ENCODE peak calls at places on chromosomes 12 and 14, in six cellular contexts. I is left ventricle myocardium inferior; W is NCI-H1092 treated with DMSO at 0.1 percent for 48 hours; Q is stimulated activated CD4-positive, alpha-beta T cell treated with anti-CD3 and anti-CD28 coated beads, TNF-alpha, amount 100 ng/mL, for 24 hours; P is DMS 273 treated with DMSO at 0.1 percent for 48 hours; E is activated naive CD4-positive, alpha-beta T cell. A is an unnamed sample.

GRCh38 chr12:109781668-109782321 is 51.4 kb downstream of the TRPV4 start:
- DNase-seq in I (no peak), W (no peak), Q (no peak), P (no peak), E (no peak), A (no peak)

GRCh38 chr12:25434493-25434892 is 118.6 kb downstream of the LMNTD1 start:
- DNase-seq in I (no peak), W (no peak), Q (no peak), P (no peak), E (no peak), A (no peak)

GRCh38 chr12:23694307-23694706 is 255.2 kb downstream of the SOX5 start:
- DNase-seq in I (no peak), W (no peak), Q (no peak), P (no peak), E (no peak), A (no peak)

GRCh38 chr12:106285993-106286392 is 16.5 kb upstream of the TCP11L2 start:
- DNase-seq in I (no peak), W (no peak), Q (no peak), P (no peak), E (no peak), A (no peak)

GRCh38 chr14:51828017-51828797 is 32.2 kb upstream of the GNG2 start:
- DNase-seq in I (peak), W (no peak), Q (peak), P (no peak), E (peak), A (no peak)

GRCh38 chr12:1776139-1776975 is 44.0 kb upstream of the LRTM2 start:
- DNase-seq in I (no peak), W (no peak), Q (no peak), P (no peak), E (no peak), A (no peak)

GRCh38 chr12:63752283-63752682 is 27.4 kb upstream of the RXYLT1 start:
- DNase-seq in I (no peak), W (no peak), Q (no peak), P (no peak), E (no peak), A (no peak)

GRCh38 chr12:28057856-28058615 is 85.5 kb upstream of the PTHLH start:
- DNase-seq in I (no peak), W (no peak), Q (no peak), P (no peak), E (no peak), A (no peak)

GRCh38 chr14:103136388-103137271 is 13.4 kb downstream of the TNFAIP2 start:
- DNase-seq in I (no peak), W (no peak), Q (no peak), P (no peak), E (no peak), A (no peak)

GRCh38 chr12:112778400-112778799 is 13.1 kb upstream of the RPH3A start:
- DNase-seq in I (no peak), W (no peak), Q (no peak), P (no peak), E (no peak), A (no peak)

GRCh38 chr12:65252515-65252914 is 26.0 kb upstream of the MSRB3 start:
- DNase-seq in I (no peak), W (no peak), Q (no peak), P (no peak), E (no peak), A (no peak)

GRCh38 chr12:6551496-6552139 is 4.2 kb downstream of the IFFO1 start:
- DNase-seq in I (peak), W (no peak), Q (no peak), P (no peak), E (no peak), A (no peak)

GRCh38 chr12:121858662-121859572 is at the start of gene HPD:
- DNase-seq in I (peak), W (no peak), Q (no peak), P (no peak), E (no peak), A (no peak)

GRCh38 chr12:14928946-14929345 is 9.4 kb downstream of the ERP27 start:
- DNase-seq in I (no peak), W (no peak), Q (no peak), P (no peak), E (no peak), A (peak)

GRCh38 chr14:78152246-78153068 is 17.7 kb upstream of the NRXN3 start:
- DNase-seq in I (no peak), W (peak), Q (no peak), P (no peak), E (no peak), A (peak)

GRCh38 chr12:124130717-124131670 is 158.0 kb downstream of the ZNF664 start:
- DNase-seq in I (no peak), W (peak), Q (no peak), P (no peak), E (no peak), A (no peak)

GRCh38 chr12:119247007-119247719 is 68.4 kb downstream of the HSPB8 start:
- DNase-seq in I (no peak), W (no peak), Q (no peak), P (no peak), E (no peak), A (no peak)

GRCh38 chr14:93727917-93728650 is 60.2 kb downstream of the PRIMA1 start:
- DNase-seq in I (no peak), W (no peak), Q (no peak), P (no peak), E (no peak), A (no peak)

GRCh38 chr14:38496092-38496491 is 240.2 kb upstream of the CLEC14A start:
- DNase-seq in I (no peak), W (no peak), Q (no peak), P (no peak), E (no peak), A (no peak)

GRCh38 chr14:71244341-71244740 is 337.1 kb downstream of the PCNX1 start:
- DNase-seq in I (no peak), W (no peak), Q (no peak), P (no peak), E (no peak), A (no peak)

GRCh38 chr12:130044991-130045621 is 117.2 kb upstream of the FZD10 start:
- DNase-seq in I (no peak), W (peak), Q (no peak), P (no peak), E (no peak), A (no peak)

GRCh38 chr12:41932470-41932991 is 212.1 kb downstream of the GXYLT1 start:
- DNase-seq in I (peak), W (peak), Q (no peak), P (peak), E (no peak), A (no peak)

GRCh38 chr14:78530078-78530477 is 359.9 kb downstream of the NRXN3 start:
- DNase-seq in I (no peak), W (no peak), Q (no peak), P (no peak), E (no peak), A (no peak)

GRCh38 chr14:82999802-83000201 is 1466.1 kb upstream of the SEL1L start:
- DNase-seq in I (no peak), W (peak), Q (no peak), P (no peak), E (no peak), A (no peak)

GRCh38 chr12:7716391-7716790 is 5.2 kb downstream of the DPPA3 start:
- DNase-seq in I (no peak), W (no peak), Q (no peak), P (no peak), E (no peak), A (no peak)

GRCh38 chr12:116599285-116600122 is 40.3 kb downstream of the MAP1LC3B2 start:
- DNase-seq in I (peak), W (peak), Q (peak), P (no peak), E (peak), A (no peak)

GRCh38 chr12:100862600-100863149 is 68.1 kb downstream of the ANO4 start:
- DNase-seq in I (no peak), W (no peak), Q (no peak), P (no peak), E (no peak), A (no peak)

GRCh38 chr12:87405918-87406317 is 623.3 kb downstream of the C12orf50 start:
- DNase-seq in I (no peak), W (no peak), Q (no peak), P (no peak), E (no peak), A (no peak)